ENCODE peak calls at places on chromosome 16, in four cellular contexts. R is heart left ventricle, Z is IMR-90, B is adrenal gland. E is an unnamed sample.

GRCh38 chr16:87310610-87311009 is 6.6 kb downstream of the C16orf95 start:
- DNase-seq in R (no peak), B (no peak), Z (no peak), E (no peak)

GRCh38 chr16:64346080-64346479 is 775.8 kb downstream of the CDH11 start:
- DNase-seq in R (no peak), Z (no peak), B (no peak), E (no peak)

GRCh38 chr16:526181-527014 is 1.1 kb upstream of the CAPN15 start:
- DNase-seq in B (peak), Z (peak), R (peak), E (no peak)

GRCh38 chr16:85329059-85329812 is 217.0 kb upstream of the CIBAR2 start:
- DNase-seq in R (peak), B (no peak), Z (peak), E (no peak)

GRCh38 chr16:61798741-61799140 is 237.5 kb downstream of the CDH8 start:
- DNase-seq in R (no peak), B (no peak), Z (no peak), E (no peak)

GRCh38 chr16:12271006-12271405 is 294.5 kb downstream of the SNX29 start:
- DNase-seq in Z (peak), B (no peak), R (no peak), E (peak)

GRCh38 chr16:71807905-71808592 is 585 bp downstream of the AP1G1 start:
- DNase-seq in R (no peak), B (peak), Z (peak), E (no peak)

GRCh38 chr16:83666449-83666848 is 141.3 kb upstream of the HSBP1 start:
- DNase-seq in B (no peak), Z (no peak), R (no peak), E (no peak)

GRCh38 chr16:66908116-66908515 is 10.6 kb downstream of the CDH16 start:
- DNase-seq in B (no peak), R (no peak), Z (no peak), E (no peak)

GRCh38 chr16:73048292-73049050 is 543 bp upstream of the ZFHX3 start:
- DNase-seq in R (peak), Z (no peak), B (peak), E (no peak)

GRCh38 chr16:86988920-86989715 is 328.1 kb downstream of the C16orf95 start:
- DNase-seq in R (no peak), Z (no peak), B (no peak), E (no peak)

GRCh38 chr16:10930755-10931093 is 11.5 kb downstream of the DEXI start:
- DNase-seq in R (no peak), Z (no peak), B (no peak), E (no peak)

GRCh38 chr16:13046422-13046821 is 145.0 kb downstream of the SHISA9 start:
- DNase-seq in B (no peak), R (no peak), Z (no peak), E (no peak)

GRCh38 chr16:22926105-22926751 is 112.3 kb downstream of the HS3ST2 start:
- DNase-seq in Z (no peak), B (no peak), R (no peak), E (no peak)

GRCh38 chr16:73781297-73781696 is 515.3 kb upstream of the PSMD7 start:
- DNase-seq in Z (no peak), R (no peak), B (no peak), E (no peak)

GRCh38 chr16:28951410-28951943 is 740 bp downstream of the NFATC2IP start:
- DNase-seq in R (no peak), B (no peak), Z (no peak), E (no peak)

GRCh38 chr16:1926223-1926718 is 8.1 kb upstream of the HS3ST6 start:
- DNase-seq in R (no peak), Z (no peak), B (no peak), E (no peak)

GRCh38 chr16:1924095-1924494 is 5.9 kb upstream of the HS3ST6 start:
- DNase-seq in R (no peak), B (no peak), Z (no peak), E (no peak)

GRCh38 chr16:1922357-1922756 is 4.1 kb upstream of the HS3ST6 start:
- DNase-seq in R (no peak), B (no peak), Z (no peak), E (no peak)

GRCh38 chr16:1920727-1921155 is 2.5 kb upstream of the HS3ST6 start:
- DNase-seq in R (no peak), B (no peak), Z (no peak), E (no peak)

DNA sequence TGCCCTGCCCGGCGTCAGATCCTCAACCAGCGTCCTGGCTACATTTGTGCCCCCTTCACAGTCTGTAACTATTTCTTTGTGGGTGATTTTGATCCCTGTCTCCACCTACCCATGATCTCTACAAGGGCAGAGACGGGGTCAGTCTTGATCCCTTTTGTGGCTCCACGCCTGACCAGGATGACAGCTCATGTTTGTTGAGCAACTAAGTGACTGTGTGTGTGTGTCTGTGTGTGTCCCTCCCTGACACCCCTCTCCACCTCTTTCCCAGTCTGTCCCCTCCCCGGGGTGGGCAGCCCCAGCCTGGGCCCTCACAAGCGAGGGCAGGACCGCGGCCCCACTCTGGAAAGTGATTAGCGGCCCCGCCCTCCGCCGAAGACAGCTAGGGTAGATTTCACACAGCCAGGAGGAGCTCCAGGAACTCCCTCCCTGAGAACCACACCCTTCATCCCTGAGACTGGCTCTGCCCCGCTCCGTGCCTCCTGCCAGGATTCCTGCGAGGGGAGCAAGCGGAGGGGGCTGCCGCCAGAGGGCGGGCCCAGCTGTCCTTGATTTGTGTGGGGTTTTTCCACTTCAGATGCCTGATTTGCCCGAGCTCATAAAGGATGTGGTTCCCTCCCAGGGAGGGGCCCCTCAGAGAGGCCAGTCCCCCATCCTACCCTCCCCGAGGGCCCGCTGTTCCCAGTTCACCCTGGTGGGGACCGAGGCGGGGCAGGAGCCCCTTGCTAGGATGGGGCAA is 5.3 kb upstream of the HS3ST6 start:
- DNase-seq in B (no peak), R (peak), Z (no peak), E (no peak)
- H3K4me3 ChIP-seq in B (no peak), R (no peak), Z (no peak), E (no peak)

DNA sequence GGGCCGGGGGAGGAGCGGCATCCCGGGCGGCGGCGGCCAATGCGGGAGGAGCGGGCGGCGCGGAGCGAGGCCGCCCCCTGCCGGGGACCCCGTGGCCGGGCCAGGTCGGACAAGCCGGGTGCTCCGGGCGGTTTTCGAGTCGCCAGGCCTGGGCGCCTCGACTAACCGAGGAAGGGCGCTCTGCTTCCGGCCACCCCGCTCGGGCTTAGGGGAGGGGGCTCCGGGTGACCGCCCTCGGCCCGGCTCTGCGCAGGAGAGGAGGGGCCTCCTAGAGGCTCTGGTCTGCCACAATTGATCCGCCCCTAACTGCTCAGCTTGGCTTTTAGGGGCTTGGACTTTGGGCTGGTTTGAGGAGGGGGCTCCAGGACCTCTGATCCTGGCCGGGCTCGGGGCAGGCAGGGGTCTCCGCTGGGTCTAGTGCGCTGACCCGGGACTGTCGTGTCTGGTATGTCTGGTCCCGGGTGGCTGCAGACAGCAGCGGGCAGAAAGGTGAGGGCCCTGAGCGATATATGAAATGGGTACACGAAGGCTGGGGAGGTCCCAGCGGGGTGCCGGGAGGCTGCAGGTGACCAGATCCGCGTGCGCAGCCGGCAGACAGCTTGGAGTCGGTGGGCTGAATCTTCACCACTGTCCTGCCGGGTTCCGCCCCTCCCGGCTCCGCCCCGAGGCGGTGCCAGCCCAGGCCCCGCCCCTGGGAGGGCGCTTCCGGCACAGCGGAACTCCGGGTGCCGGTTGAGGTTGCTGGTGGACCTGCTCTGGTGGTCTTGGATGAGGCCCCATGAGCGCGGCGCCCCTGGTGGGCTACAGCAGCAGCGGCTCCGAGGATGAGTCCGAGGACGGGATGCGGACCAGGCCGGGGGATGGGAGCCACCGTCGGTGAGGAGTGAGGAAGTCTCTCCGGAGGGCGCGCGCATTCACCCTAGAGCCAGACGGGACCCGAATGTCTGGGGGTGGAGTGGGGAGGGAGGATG is at the start of gene USB1:
- DNase-seq in B (peak), Z (peak), R (peak), E (peak)
- TF ChIP-seq CTCF in B (peak), Z (peak), R (peak), E (peak)

DNA sequence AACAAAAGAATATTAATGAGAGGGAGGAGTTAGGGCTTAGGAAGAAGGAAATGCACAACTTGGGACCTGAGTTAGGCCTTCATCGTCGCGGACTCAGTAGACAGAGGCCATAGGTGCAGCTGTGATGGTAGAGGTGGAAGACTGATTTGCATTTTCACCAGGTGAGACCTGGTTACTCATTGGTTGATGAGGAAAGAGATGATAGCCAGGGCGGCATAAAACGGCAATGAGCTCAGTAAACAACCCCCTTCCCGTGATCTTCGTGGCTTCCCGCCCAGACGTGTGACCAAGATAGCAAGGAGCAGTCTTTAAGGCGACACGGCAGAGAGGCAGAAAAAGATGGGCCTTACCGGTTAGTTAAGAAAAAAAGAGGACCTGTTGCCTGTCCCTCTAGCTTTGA is at the start of gene TMC5:
- DNase-seq in R (no peak), Z (no peak), B (no peak), E (no peak)
- H3K27ac ChIP-seq in R (no peak), Z (no peak), B (no peak), E (no peak)

GRCh38 chr16:57043248-57043647 is 49.1 kb upstream of the CPNE2 start:
- DNase-seq in B (no peak), Z (no peak), R (no peak), E (no peak)

GRCh38 chr16:57041182-57042156 is 50.9 kb upstream of the CPNE2 start:
- DNase-seq in B (no peak), Z (no peak), R (no peak), E (no peak)

GRCh38 chr16:57044931-57045693 is 47.3 kb upstream of the CPNE2 start:
- DNase-seq in Z (peak), R (no peak), B (no peak), E (no peak)

GRCh38 chr16:57039148-57039812 is 49.9 kb downstream of the NLRC5 start:
- DNase-seq in R (no peak), Z (peak), B (no peak), E (no peak)

DNA sequence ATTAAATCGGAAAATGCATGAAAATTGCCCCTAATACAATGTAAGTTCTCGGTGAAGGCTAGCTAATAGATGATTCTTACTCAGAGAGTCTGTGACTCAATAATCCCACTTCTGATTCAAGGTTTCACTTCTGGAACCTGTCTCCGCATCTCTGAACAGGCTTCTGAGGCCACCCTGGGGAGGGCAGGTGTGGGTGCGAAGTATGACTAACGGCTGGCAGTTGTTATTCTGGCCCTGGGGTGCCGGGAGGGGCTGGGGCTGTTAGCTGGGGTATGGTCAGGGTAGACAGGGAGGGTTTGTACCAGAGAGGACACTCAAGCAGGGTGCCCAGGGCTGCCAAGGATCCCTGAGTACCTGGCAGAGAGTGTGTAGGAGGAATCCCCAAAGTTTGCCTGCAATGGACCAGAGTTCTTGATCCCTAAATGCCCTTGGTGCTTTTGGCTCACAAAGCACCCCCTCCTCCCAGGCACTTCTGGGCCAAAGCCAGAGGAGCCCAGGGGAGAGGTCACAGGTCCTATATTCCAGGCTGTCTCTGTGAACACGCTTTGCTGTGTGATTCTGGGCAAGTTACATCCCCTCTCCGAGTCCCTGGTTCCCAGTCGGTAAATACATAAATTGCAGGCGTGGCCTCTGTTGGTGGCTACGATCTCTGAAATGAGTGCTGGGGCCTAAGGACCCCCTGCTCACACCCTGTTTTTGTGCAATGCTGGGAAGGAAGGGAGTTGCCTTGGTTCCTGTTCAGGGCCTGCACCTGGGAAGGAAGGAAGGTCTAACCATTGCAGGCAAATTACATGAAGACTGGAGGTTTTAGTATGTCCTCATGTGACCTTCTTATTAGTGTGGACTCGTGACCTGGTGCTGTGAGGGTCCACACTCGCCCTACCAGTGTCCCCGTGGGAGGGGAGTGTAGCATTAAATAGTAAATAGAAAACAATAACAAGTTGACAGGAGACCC is 49.9 kb upstream of the CPNE2 start:
- DNase-seq in B (no peak), R (no peak), Z (peak), E (no peak)
- H3K4me3 ChIP-seq in B (no peak), R (no peak), Z (no peak), E (no peak)

GRCh38 chr16:19166500-19166899 is 1.5 kb upstream of the SYT17 start:
- DNase-seq in R (no peak), Z (no peak), B (no peak), E (no peak)
- TF ChIP-seq CTCF in R (no peak), Z (no peak), B (no peak), E (no peak)

GRCh38 chr16:67939507-67940435 is 3.1 kb upstream of the PSMB10 start:
- DNase-seq in Z (no peak), B (no peak), R (no peak), E (no peak)
- H3K27ac ChIP-seq in Z (no peak), B (no peak), R (no peak), E (no peak)

GRCh38 chr16:26139884-26140283 is 448.1 kb downstream of the HS3ST4 start:
- DNase-seq in B (no peak), Z (no peak), R (no peak), E (no peak)
- H3K4me3 ChIP-seq in B (no peak), Z (no peak), R (no peak), E (no peak)

DNA sequence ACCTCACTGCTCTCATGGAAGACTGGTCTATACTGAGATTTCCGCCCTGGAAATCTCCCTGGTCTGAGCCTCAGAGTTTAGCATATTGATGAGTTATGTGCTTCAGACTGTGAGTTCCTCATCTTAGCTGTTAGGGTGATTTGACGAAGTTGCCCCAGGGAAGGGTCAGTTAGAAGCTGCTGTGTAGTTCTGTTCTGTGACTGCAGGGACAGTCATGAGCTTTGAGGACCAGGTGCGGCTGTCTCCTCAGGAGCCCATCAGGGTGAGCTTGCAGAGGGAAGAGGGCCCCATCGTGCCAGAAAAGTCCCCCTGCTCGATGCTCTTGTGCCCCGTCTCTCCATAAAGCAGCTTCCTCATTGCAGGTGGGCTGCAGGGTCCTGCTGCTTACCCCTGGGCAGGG is 28.3 kb upstream of the IL17C start:
- DNase-seq in R (no peak), B (no peak), Z (no peak), E (no peak)
- TF ChIP-seq CTCF in R (no peak), B (no peak), Z (peak), E (no peak)

E was measured in dorsolateral prefrontal cortex.